ENCODE peak calls at places on chromosome 16, in five cellular contexts. One of them, this sample, is unnamed.

GRCh38 chr16:72560617-72561016 is 388.7 kb upstream of the PMFBP1 start:
- DNase-seq in NCI-H1417: peak
- DNase-seq in activated CD8-positive, alpha-beta memory T cell treated with anti-CD3 and anti-CD28 coated beads for 1 hour: no peak
- DNase-seq in GM20000: no peak
- DNase-seq in Daoy: no peak
- DNase-seq in this sample: no peak

GRCh38 chr16:26987631-26988030 is 79.1 kb upstream of the C16orf82 start:
- DNase-seq in NCI-H1417: no peak
- DNase-seq in activated CD8-positive, alpha-beta memory T cell treated with anti-CD3 and anti-CD28 coated beads for 1 hour: no peak
- DNase-seq in GM20000: no peak
- DNase-seq in Daoy: no peak
- DNase-seq in this sample: no peak

GRCh38 chr16:21001262-21001661 is 100.7 kb downstream of the LYRM1 start:
- DNase-seq in NCI-H1417: peak
- DNase-seq in activated CD8-positive, alpha-beta memory T cell treated with anti-CD3 and anti-CD28 coated beads for 1 hour: no peak
- DNase-seq in GM20000: peak
- DNase-seq in Daoy: peak
- DNase-seq in this sample: no peak

GRCh38 chr16:31273676-31274075 is 13.9 kb downstream of the ITGAM start:
- DNase-seq in NCI-H1417: no peak
- DNase-seq in activated CD8-positive, alpha-beta memory T cell treated with anti-CD3 and anti-CD28 coated beads for 1 hour: no peak
- DNase-seq in GM20000: no peak
- DNase-seq in Daoy: no peak
- DNase-seq in this sample: peak

GRCh38 chr16:79599837-79600635 is 501 bp downstream of the MAF start:
- DNase-seq in NCI-H1417: peak
- DNase-seq in activated CD8-positive, alpha-beta memory T cell treated with anti-CD3 and anti-CD28 coated beads for 1 hour: no peak
- DNase-seq in GM20000: peak
- DNase-seq in Daoy: peak
- DNase-seq in this sample: no peak

GRCh38 chr16:71789136-71789535 is 19.5 kb downstream of the AP1G1 start:
- DNase-seq in NCI-H1417: no peak
- DNase-seq in activated CD8-positive, alpha-beta memory T cell treated with anti-CD3 and anti-CD28 coated beads for 1 hour: no peak
- DNase-seq in GM20000: no peak
- DNase-seq in Daoy: no peak
- DNase-seq in this sample: no peak

GRCh38 chr16:30377050-30377811 is 2.6 kb downstream of the MYL11 start:
- DNase-seq in NCI-H1417: no peak
- DNase-seq in activated CD8-positive, alpha-beta memory T cell treated with anti-CD3 and anti-CD28 coated beads for 1 hour: no peak
- DNase-seq in GM20000: no peak
- DNase-seq in Daoy: no peak
- DNase-seq in this sample: no peak

GRCh38 chr16:24801761-24802302 is 43.9 kb upstream of the SLC5A11 start:
- DNase-seq in NCI-H1417: no peak
- DNase-seq in activated CD8-positive, alpha-beta memory T cell treated with anti-CD3 and anti-CD28 coated beads for 1 hour: no peak
- DNase-seq in GM20000: no peak
- DNase-seq in Daoy: no peak
- DNase-seq in this sample: no peak

GRCh38 chr16:9499921-9500593 is 408.6 kb downstream of the HAPSTR1 start:
- DNase-seq in NCI-H1417: no peak
- DNase-seq in activated CD8-positive, alpha-beta memory T cell treated with anti-CD3 and anti-CD28 coated beads for 1 hour: no peak
- DNase-seq in GM20000: no peak
- DNase-seq in Daoy: no peak
- DNase-seq in this sample: no peak

GRCh38 chr16:48321307-48322036 is 63.7 kb downstream of the SIAH1 start:
- DNase-seq in NCI-H1417: no peak
- DNase-seq in activated CD8-positive, alpha-beta memory T cell treated with anti-CD3 and anti-CD28 coated beads for 1 hour: no peak
- DNase-seq in GM20000: no peak
- DNase-seq in Daoy: no peak
- DNase-seq in this sample: no peak

GRCh38 chr16:4443986-4444385 is 18.3 kb downstream of the DNAJA3 start:
- DNase-seq in NCI-H1417: no peak
- DNase-seq in activated CD8-positive, alpha-beta memory T cell treated with anti-CD3 and anti-CD28 coated beads for 1 hour: no peak
- DNase-seq in GM20000: no peak
- DNase-seq in Daoy: no peak
- DNase-seq in this sample: no peak

GRCh38 chr16:55189975-55190636 is 133.9 kb upstream of the IRX6 start:
- DNase-seq in NCI-H1417: peak
- DNase-seq in activated CD8-positive, alpha-beta memory T cell treated with anti-CD3 and anti-CD28 coated beads for 1 hour: no peak
- DNase-seq in GM20000: no peak
- DNase-seq in Daoy: no peak
- DNase-seq in this sample: no peak

GRCh38 chr16:86880316-86881117 is 302.2 kb downstream of the FOXL1 start:
- DNase-seq in NCI-H1417: no peak
- DNase-seq in activated CD8-positive, alpha-beta memory T cell treated with anti-CD3 and anti-CD28 coated beads for 1 hour: no peak
- DNase-seq in GM20000: no peak
- DNase-seq in Daoy: no peak
- DNase-seq in this sample: no peak

GRCh38 chr16:4410335-4411075 is 5.9 kb downstream of the CORO7 start:
- DNase-seq in NCI-H1417: peak
- DNase-seq in activated CD8-positive, alpha-beta memory T cell treated with anti-CD3 and anti-CD28 coated beads for 1 hour: no peak
- DNase-seq in GM20000: no peak
- DNase-seq in Daoy: peak
- DNase-seq in this sample: no peak

GRCh38 chr16:6231351-6231750 is 1101.3 kb upstream of the RBFOX1 start:
- DNase-seq in NCI-H1417: no peak
- DNase-seq in activated CD8-positive, alpha-beta memory T cell treated with anti-CD3 and anti-CD28 coated beads for 1 hour: no peak
- DNase-seq in GM20000: no peak
- DNase-seq in Daoy: no peak
- DNase-seq in this sample: peak

GRCh38 chr16:50234771-50235556 is 31.4 kb upstream of the ADCY7 start:
- DNase-seq in NCI-H1417: no peak
- DNase-seq in activated CD8-positive, alpha-beta memory T cell treated with anti-CD3 and anti-CD28 coated beads for 1 hour: no peak
- DNase-seq in GM20000: no peak
- DNase-seq in Daoy: no peak
- DNase-seq in this sample: no peak

GRCh38 chr16:64172652-64173051 is 949.2 kb downstream of the CDH11 start:
- DNase-seq in NCI-H1417: no peak
- DNase-seq in activated CD8-positive, alpha-beta memory T cell treated with anti-CD3 and anti-CD28 coated beads for 1 hour: no peak
- DNase-seq in GM20000: no peak
- DNase-seq in Daoy: no peak
- DNase-seq in this sample: no peak

GRCh38 chr16:71440669-71441347 is 1.0 kb downstream of the TLE7 start:
- DNase-seq in NCI-H1417: no peak
- DNase-seq in activated CD8-positive, alpha-beta memory T cell treated with anti-CD3 and anti-CD28 coated beads for 1 hour: no peak
- DNase-seq in GM20000: peak
- DNase-seq in Daoy: no peak
- DNase-seq in this sample: no peak

This sample was measured in cerebellar nuclear complex.